ENCODE peak calls at places on chromosome 7, in four cellular contexts. One of them, this sample, is unnamed.

GRCh38 chr7:44713141-44713540 is 35.5 kb upstream of the ZMIZ2 start:
- DNase-seq in CD4-positive, alpha-beta T cell: no peak
- DNase-seq in H9: no peak
- DNase-seq in fibroblast of lung: no peak
- DNase-seq in this sample: no peak

GRCh38 chr7:134694767-134695166 is 48.1 kb downstream of the BPGM start:
- DNase-seq in CD4-positive, alpha-beta T cell: no peak
- DNase-seq in fibroblast of lung: no peak
- DNase-seq in H9: no peak
- DNase-seq in this sample: no peak

GRCh38 chr7:155674556-155674955 is 30.1 kb downstream of the RBM33 start:
- DNase-seq in fibroblast of lung: no peak
- DNase-seq in H9: no peak
- DNase-seq in CD4-positive, alpha-beta T cell: no peak
- DNase-seq in this sample: no peak

GRCh38 chr7:50303082-50303893 is 1.2 kb upstream of the IKZF1 start:
- DNase-seq in H9: peak
- DNase-seq in fibroblast of lung: no peak
- DNase-seq in CD4-positive, alpha-beta T cell: peak
- DNase-seq in this sample: no peak

GRCh38 chr7:113339661-113340060 is 221.3 kb upstream of the SMIM30 start:
- DNase-seq in CD4-positive, alpha-beta T cell: no peak
- DNase-seq in H9: no peak
- DNase-seq in fibroblast of lung: no peak
- DNase-seq in this sample: no peak

GRCh38 chr7:373818-374705 is 84.1 kb downstream of the FOXL3 start:
- DNase-seq in fibroblast of lung: no peak
- DNase-seq in CD4-positive, alpha-beta T cell: no peak
- DNase-seq in H9: no peak
- DNase-seq in this sample: no peak

GRCh38 chr7:116524221-116524608 is 621 bp upstream of the CAV1 start:
- DNase-seq in fibroblast of lung: no peak
- DNase-seq in H9: no peak
- DNase-seq in CD4-positive, alpha-beta T cell: no peak
- DNase-seq in this sample: no peak

GRCh38 chr7:142797799-142798377 is 27.1 kb downstream of the PRSS2 start:
- DNase-seq in fibroblast of lung: no peak
- DNase-seq in CD4-positive, alpha-beta T cell: peak
- DNase-seq in H9: peak
- DNase-seq in this sample: no peak

GRCh38 chr7:69598487-69599148 is 343 bp downstream of the AUTS2 start:
- DNase-seq in CD4-positive, alpha-beta T cell: no peak
- DNase-seq in H9: no peak
- DNase-seq in fibroblast of lung: peak
- DNase-seq in this sample: peak

GRCh38 chr7:98869001-98869373 is 827 bp downstream of the TMEM130 start:
- DNase-seq in H9: no peak
- DNase-seq in CD4-positive, alpha-beta T cell: no peak
- DNase-seq in fibroblast of lung: no peak
- DNase-seq in this sample: peak

GRCh38 chr7:137930616-137931015 is 71.3 kb downstream of the CREB3L2 start:
- DNase-seq in fibroblast of lung: peak
- DNase-seq in CD4-positive, alpha-beta T cell: no peak
- DNase-seq in H9: no peak
- DNase-seq in this sample: no peak

GRCh38 chr7:79980376-79980775 is 154.3 kb upstream of the GNAI1 start:
- DNase-seq in CD4-positive, alpha-beta T cell: no peak
- DNase-seq in fibroblast of lung: no peak
- DNase-seq in H9: no peak
- DNase-seq in this sample: no peak